ENCODE peak calls at places on chromosomes 6 and 20, in nine cellular contexts. Q is pancreas, I is tibial artery, N is K562, S is stomach, M is heart left ventricle, C is A549, F is mammary epithelial cell, Y is tibial nerve. X is an unnamed sample. For H3K4me1, the result is how much of the 10 kb centered on the place peaks cover.

GRCh38 chr20:36469973-36470372 is 71.3 kb upstream of the MYL9 start:
- DNase-seq in M (no peak), N (no peak), S (no peak), I (no peak), Y (no peak), F (no peak), Q (no peak), C (no peak), X (no peak)

GRCh38 chr6:88045521-88046136 is 2.0 kb upstream of the SPACA1 start:
- DNase-seq in C (no peak), M (no peak), F (no peak), Q (no peak), Y (no peak), I (no peak), N (no peak), S (no peak), X (no peak)

GRCh38 chr6:75023634-75024033 is 182.2 kb downstream of the COL12A1 start:
- DNase-seq in N (no peak), Q (no peak), Y (no peak), C (no peak), M (no peak), F (peak), I (no peak), S (no peak), X (no peak)

GRCh38 chr6:118635909-118636735 is 15.3 kb downstream of the CEP85L start:
- DNase-seq in Y (no peak), Q (no peak), C (no peak), S (no peak), M (no peak), N (no peak), I (no peak), F (no peak), X (no peak)

GRCh38 chr6:43940393-43941087 is 170.5 kb downstream of the VEGFA start:
- DNase-seq in C (no peak), M (no peak), Y (no peak), F (no peak), N (no peak), I (no peak), Q (peak), S (no peak), X (no peak)

GRCh38 chr6:143288923-143289322 is 161.6 kb downstream of the ADAT2 start:
- DNase-seq in Y (no peak), I (no peak), S (no peak), N (no peak), M (no peak), C (no peak), Q (no peak), F (no peak), X (no peak)

GRCh38 chr6:170158296-170159039 is 132.4 kb downstream of the DLL1 start:
- DNase-seq in S (no peak), F (no peak), C (no peak), Y (no peak), M (no peak), N (no peak), Q (no peak), I (no peak), X (no peak)

GRCh38 chr6:44297063-44298038 is 15.8 kb downstream of the AARS2 start:
- DNase-seq in Q (no peak), S (peak), N (peak), I (no peak), M (peak), Y (no peak), C (no peak), F (peak), X (no peak)

GRCh38 chr20:12305555-12305954 is 387.9 kb downstream of the BTBD3 start:
- DNase-seq in Y (no peak), M (peak), N (no peak), Q (no peak), I (no peak), C (no peak), S (no peak), F (no peak), X (no peak)

GRCh38 chr6:159535629-159536028 is 157.4 kb downstream of the SOD2 start:
- DNase-seq in I (peak), M (no peak), Q (no peak), C (no peak), N (no peak), F (no peak), Y (no peak), S (no peak), X (no peak)

GRCh38 chr6:147382945-147383554 is 125.4 kb upstream of the SAMD5 start:
- DNase-seq in C (peak), N (peak), Y (no peak), S (no peak), M (no peak), F (peak), I (no peak), Q (no peak), X (no peak)

GRCh38 chr6:87723727-87724078 is 21.7 kb upstream of the AKIRIN2 start:
- DNase-seq in M (no peak), C (no peak), Y (no peak), S (no peak), N (no peak), Q (no peak), F (no peak), I (no peak), X (no peak)

GRCh38 chr6:107214655-107215054 is 99.3 kb upstream of the BEND3 start:
- DNase-seq in M (no peak), I (no peak), Q (no peak), S (no peak), C (no peak), F (no peak), N (no peak), Y (no peak), X (no peak)

GRCh38 chr6:16725145-16725864 is 36.0 kb downstream of the ATXN1 start:
- DNase-seq in I (no peak), M (no peak), F (peak), Q (no peak), N (no peak), Y (no peak), C (no peak), S (no peak), X (no peak)

GRCh38 chr20:31838646-31839292 is 6.6 kb downstream of the FOXS1 start:
- DNase-seq in Q (no peak), C (no peak), S (no peak), F (no peak), Y (no peak), M (no peak), N (peak), I (no peak), X (no peak)

GRCh38 chr6:74939309-74939708 is 266.5 kb downstream of the COL12A1 start:
- DNase-seq in I (no peak), C (no peak), M (no peak), S (no peak), N (no peak), F (peak), Y (no peak), Q (no peak), X (no peak)

DNA sequence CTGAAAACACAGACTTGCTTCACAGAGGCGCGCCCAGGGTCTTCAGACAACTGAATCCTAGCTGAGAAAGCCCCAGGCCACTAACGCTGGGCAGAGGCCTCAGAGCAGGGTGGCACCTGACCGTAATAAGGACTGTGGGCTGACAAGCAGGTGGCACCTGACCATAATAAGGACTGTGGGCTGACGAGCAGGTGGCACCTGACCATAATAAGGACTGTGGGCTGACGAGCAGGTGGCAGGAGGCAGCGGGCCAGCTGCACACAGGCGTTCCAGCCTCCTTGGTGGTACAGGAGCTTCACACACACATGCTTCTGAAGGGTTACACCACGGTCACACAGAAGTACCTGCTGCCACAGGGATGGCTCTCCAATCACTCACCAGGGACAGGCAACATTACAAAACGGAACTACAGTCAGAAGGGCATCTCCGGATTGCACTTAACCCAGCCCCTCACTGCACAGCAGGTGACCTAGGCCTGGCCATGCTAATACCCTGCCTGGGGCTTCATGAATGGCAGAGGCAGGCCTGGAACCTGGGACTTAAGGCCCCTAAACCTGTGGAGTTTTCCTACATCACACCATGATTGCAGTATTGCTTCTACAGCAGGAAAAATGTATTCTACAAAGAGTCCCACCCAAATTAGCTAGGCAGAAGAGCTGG is 50.8 kb downstream of the PSMG4 start:
- DNase-seq in N (no peak), M (no peak), S (no peak), I (no peak), F (no peak), Q (peak), Y (no peak), C (no peak), X (no peak)
- H3K27ac ChIP-seq in N (no peak), M (no peak), S (no peak), I (no peak), F (no peak), Q (peak), Y (no peak), C (no peak), X (no peak)

DNA sequence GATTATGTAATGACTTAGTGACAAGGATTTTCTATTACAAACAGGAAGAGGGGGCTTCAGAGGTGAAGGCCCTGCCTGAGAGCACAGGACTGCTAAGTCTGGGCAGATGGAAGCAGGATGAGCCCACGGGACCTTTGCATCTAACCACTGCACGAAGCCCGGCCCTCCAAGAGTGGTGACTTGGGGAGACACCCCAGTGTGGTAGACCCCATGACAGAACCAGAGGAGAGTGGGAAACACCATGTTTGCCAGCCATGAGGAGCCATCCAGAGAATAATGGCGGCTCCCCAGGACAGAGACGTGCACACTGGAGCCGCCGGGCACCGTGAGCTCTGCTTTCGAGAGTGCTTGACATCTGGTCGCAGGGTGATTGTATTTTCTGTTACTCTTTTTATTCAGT is 339.6 kb downstream of the THBS2 start:
- DNase-seq in S (no peak), Y (no peak), N (no peak), I (no peak), M (no peak), C (no peak), Q (no peak), F (no peak), X (no peak)
- H3K4me1 ChIP-seq in S (under half), Y (under half), N (under half), I (under half), M (under half), C (under half), Q (under half), F (under half), X (under half)

GRCh38 chr20:60957621-60958020 is 294.4 kb upstream of the CDH4 start:
- DNase-seq in C (no peak), S (no peak), M (no peak), Y (no peak), N (no peak), Q (no peak), I (no peak), F (no peak), X (no peak)
- H3K27ac ChIP-seq in C (no peak), S (no peak), M (no peak), Y (no peak), N (no peak), Q (no peak), I (no peak), F (no peak), X (no peak)

GRCh38 chr20:21523895-21524294 is 10.0 kb upstream of the NKX2-2 start:
- DNase-seq in N (no peak), I (no peak), M (no peak), S (no peak), Q (no peak), C (no peak), Y (no peak), F (no peak), X (no peak)
- H3K4me1 ChIP-seq in N (under half), I (under half), M (under half), S (under half), Q (under half), C (under half), Y (under half), F (under half), X (under half)

GRCh38 chr6:137235686-137236085 is 16.5 kb upstream of the IFNGR1 start:
- DNase-seq in M (no peak), C (no peak), N (no peak), Q (no peak), F (no peak), S (no peak), I (no peak), Y (no peak), X (no peak)
- H3K27ac ChIP-seq in M (no peak), C (peak), N (no peak), Q (no peak), F (no peak), S (no peak), I (no peak), Y (no peak), X (no peak)

X was measured in ascending aorta.